ENCODE peak calls at places on chromosomes 13 and 19, in five cellular contexts. R, U, B, M and J are unnamed samples.

GRCh38 chr19:15265849-15266248 is 33.6 kb upstream of the EPHX3 start:
- DNase-seq in R (peak; percentile 83), U (no peak), B (peak; percentile 79), M (peak; percentile 88), J (peak; percentile 90)

GRCh38 chr19:47541507-47541906 is 26.6 kb upstream of the NAPA start:
- DNase-seq in R (no peak), U (peak; percentile 17), B (no peak), M (no peak), J (no peak)

GRCh38 chr19:1082165-1082927 is 12.8 kb downstream of the POLR2E start:
- DNase-seq in R (no peak), U (no peak), B (no peak), M (no peak), J (no peak)

GRCh38 chr19:35120898-35121297 is 5.3 kb downstream of the FXYD3 start:
- DNase-seq in R (no peak), U (no peak), B (no peak), M (no peak), J (no peak)

GRCh38 chr19:23996549-23996948 is 81.9 kb downstream of the ZNF726 start:
- DNase-seq in R (no peak), U (no peak), B (no peak), M (no peak), J (no peak)

GRCh38 chr19:36916991-36917390 is 859 bp downstream of the ZNF568 start:
- DNase-seq in R (no peak), U (no peak), B (no peak), M (peak; percentile 7), J (no peak)

GRCh38 chr19:29966594-29967249 is 24.7 kb downstream of the URI1 start:
- DNase-seq in R (no peak), U (no peak), B (peak; percentile 17), M (no peak), J (no peak)

GRCh38 chr13:57629391-57629804 is 2.1 kb upstream of the PCDH17 start:
- DNase-seq in R (peak; percentile 55), U (no peak), B (no peak), M (peak; percentile 85), J (peak; percentile 81)

GRCh38 chr13:34026308-34026707 is 208.4 kb downstream of the RFC3 start:
- DNase-seq in R (no peak), U (no peak), B (no peak), M (no peak), J (no peak)

GRCh38 chr13:98181106-98181815 is 4.2 kb upstream of the RNF113B start:
- DNase-seq in R (no peak), U (no peak), B (no peak), M (no peak), J (no peak)